ENCODE peak calls at places on chromosomes 12 and 14, in seven cellular contexts. E is activated CD4-positive, alpha-beta T cell treated with anti-CD3 and anti-CD28 coated beads, Interleukin-2, amount 50 U/mL, for 1 hour; Z is NCI-H1092 treated with DMSO at 0.1 percent for 48 hours; G is NCI-H1436; C is pancreas; B is NCI-H1417; V is omental fat pad. Q is an unnamed sample.

GRCh38 chr14:32648434-32648833 is 290.2 kb upstream of the NPAS3 start:
- DNase-seq in E (no peak), Z (no peak), G (no peak), C (no peak), B (peak), V (no peak), Q (no peak)

GRCh38 chr12:67441736-67442346 is 172.7 kb downstream of the CAND1 start:
- DNase-seq in E (peak), Z (peak), G (peak), C (peak), B (peak), V (peak), Q (peak)

GRCh38 chr12:111254106-111254505 is 114.8 kb downstream of the PHETA1 start:
- DNase-seq in E (no peak), Z (no peak), G (no peak), C (no peak), B (no peak), V (no peak), Q (no peak)

GRCh38 chr12:48767521-48767920 is 21.4 kb downstream of the ADCY6 start:
- DNase-seq in E (no peak), Z (no peak), G (no peak), C (no peak), B (no peak), V (no peak), Q (no peak)

GRCh38 chr14:60197629-60198318 is 32.6 kb upstream of the DHRS7 start:
- DNase-seq in E (no peak), Z (no peak), G (no peak), C (no peak), B (no peak), V (no peak), Q (no peak)

GRCh38 chr14:104288272-104288671 is 149.9 kb downstream of the KIF26A start:
- DNase-seq in E (no peak), Z (no peak), G (no peak), C (no peak), B (no peak), V (no peak), Q (no peak)

GRCh38 chr12:53049582-53050318 is at the start of gene TNS2:
- DNase-seq in E (no peak), Z (peak), G (no peak), C (peak), B (peak), V (no peak), Q (no peak)

GRCh38 chr12:78759387-78759786 is 105.2 kb upstream of the SYT1 start:
- DNase-seq in E (no peak), Z (no peak), G (no peak), C (no peak), B (peak), V (no peak), Q (no peak)

GRCh38 chr14:37515761-37516160 is 79.3 kb downstream of the FOXA1 start:
- DNase-seq in E (no peak), Z (no peak), G (no peak), C (no peak), B (no peak), V (no peak), Q (no peak)

GRCh38 chr12:475286-475685 is 15.5 kb downstream of the B4GALNT3 start:
- DNase-seq in E (no peak), Z (no peak), G (no peak), C (no peak), B (no peak), V (no peak), Q (no peak)

GRCh38 chr14:94540031-94540794 is 21.0 kb upstream of the SERPINA4 start:
- DNase-seq in E (no peak), Z (no peak), G (no peak), C (no peak), B (peak), V (no peak), Q (no peak)

GRCh38 chr14:36662543-36663403 is 1.1 kb downstream of the PAX9 start:
- DNase-seq in E (no peak), Z (peak), G (no peak), C (peak), B (peak), V (no peak), Q (peak)

GRCh38 chr14:32938719-32939253 is at the start of gene NPAS3:
- DNase-seq in E (no peak), Z (peak), G (no peak), C (peak), B (peak), V (no peak), Q (no peak)

GRCh38 chr14:33229269-33229924 is 290.7 kb downstream of the NPAS3 start:
- DNase-seq in E (no peak), Z (peak), G (no peak), C (no peak), B (peak), V (no peak), Q (no peak)

GRCh38 chr12:92629349-92630065 is 73.3 kb upstream of the PLEKHG7 start:
- DNase-seq in E (no peak), Z (peak), G (no peak), C (no peak), B (peak), V (no peak), Q (peak)

GRCh38 chr14:54697806-54698205 is 130.9 kb downstream of the SAMD4A start:
- DNase-seq in E (no peak), Z (no peak), G (no peak), C (no peak), B (no peak), V (no peak), Q (no peak)

GRCh38 chr12:58283553-58283952 is 342.2 kb downstream of the ATP23 start:
- DNase-seq in E (no peak), Z (no peak), G (no peak), C (no peak), B (no peak), V (no peak), Q (no peak)

GRCh38 chr12:45309826-45310626 is 94.1 kb downstream of the ANO6 start:
- DNase-seq in E (no peak), Z (no peak), G (no peak), C (no peak), B (no peak), V (no peak), Q (no peak)

GRCh38 chr12:31966558-31967205 is 7.5 kb downstream of the RESF1 start:
- DNase-seq in E (no peak), Z (no peak), G (no peak), C (no peak), B (no peak), V (no peak), Q (no peak)

GRCh38 chr14:74507085-74507484 is 13.5 kb downstream of the ISCA2 start:
- DNase-seq in E (no peak), Z (no peak), G (no peak), C (no peak), B (no peak), V (no peak), Q (no peak)

GRCh38 chr12:68786929-68787328 is 21.0 kb upstream of the MDM2 start:
- DNase-seq in E (no peak), Z (no peak), G (no peak), C (no peak), B (no peak), V (no peak), Q (no peak)

GRCh38 chr12:51397670-51398069 is 6.5 kb upstream of the GALNT6 start:
- DNase-seq in E (no peak), Z (no peak), G (no peak), C (no peak), B (no peak), V (no peak), Q (no peak)

GRCh38 chr14:104103061-104104005 is 17.8 kb downstream of the ASPG start:
- DNase-seq in E (no peak), Z (peak), G (no peak), C (no peak), B (peak), V (no peak), Q (peak)

GRCh38 chr12:6978188-6978986 is 7.7 kb downstream of the EMG1 start:
- DNase-seq in E (no peak), Z (no peak), G (no peak), C (peak), B (no peak), V (no peak), Q (no peak)